ENCODE peak calls at places on chromosomes 5 and 9, in eight cellular contexts. R, C, F, W, Y, T, D and J are unnamed samples.

GRCh38 chr9:95876595-95876994 is 1.1 kb downstream of the ERCC6L2 start:
- DNase-seq in Y (no peak), R (no peak), T (no peak), D (no peak), F (no peak), W (no peak), C (no peak), J (no peak)

GRCh38 chr9:75739884-75740611 is 150.4 kb upstream of the PCSK5 start:
- DNase-seq in R (no peak), C (no peak), Y (no peak), T (no peak), D (no peak), W (no peak), F (no peak), J (no peak)

GRCh38 chr5:54443264-54443663 is 12.2 kb upstream of the HSPB3 start:
- DNase-seq in C (no peak), Y (no peak), W (peak), F (peak), R (no peak), D (no peak), T (no peak), J (no peak)

GRCh38 chr9:113654605-113655193 is 191.2 kb downstream of the RGS3 start:
- DNase-seq in W (peak), T (no peak), D (no peak), C (no peak), Y (no peak), R (no peak), F (no peak), J (no peak)

GRCh38 chr5:7592910-7593309 is 197.0 kb downstream of the ADCY2 start:
- DNase-seq in Y (no peak), R (no peak), D (peak), F (no peak), W (no peak), C (no peak), T (no peak), J (no peak)

GRCh38 chr5:129112295-129112694 is 17.7 kb downstream of the ISOC1 start:
- DNase-seq in C (no peak), D (no peak), R (no peak), F (no peak), T (no peak), Y (no peak), W (no peak), J (no peak)

GRCh38 chr9:81312346-81312745 is 377.0 kb downstream of the TLE1 start:
- DNase-seq in F (peak), C (no peak), W (peak), D (no peak), T (no peak), R (no peak), Y (no peak), J (no peak)

GRCh38 chr9:101148344-101148743 is 119.8 kb downstream of the PLPPR1 start:
- DNase-seq in C (no peak), F (no peak), R (no peak), T (peak), D (no peak), Y (no peak), W (no peak), J (no peak)

GRCh38 chr9:4750021-4750673 is 9.1 kb upstream of the AK3 start:
- DNase-seq in C (peak), D (no peak), T (no peak), F (peak), W (peak), R (no peak), Y (no peak), J (peak)

GRCh38 chr5:82150562-82150961 is 127.6 kb downstream of the RPS23 start:
- DNase-seq in T (no peak), R (no peak), C (no peak), Y (no peak), F (no peak), D (no peak), W (no peak), J (no peak)

GRCh38 chr5:10786835-10787234 is 25.8 kb upstream of the DAP start:
- DNase-seq in T (no peak), F (no peak), W (no peak), C (no peak), Y (no peak), R (no peak), D (no peak), J (no peak)

GRCh38 chr5:132183723-132184122 is 43.9 kb downstream of the P4HA2 start:
- DNase-seq in D (no peak), R (no peak), F (no peak), W (no peak), T (no peak), Y (no peak), C (peak), J (no peak)

GRCh38 chr9:128125575-128126354 is 1.8 kb downstream of the PTGES2 start:
- DNase-seq in Y (no peak), D (no peak), W (no peak), F (no peak), T (no peak), C (no peak), R (no peak), J (no peak)

GRCh38 chr5:168291281-168291960 is at the start of gene WWC1:
- DNase-seq in D (peak), Y (peak), R (no peak), W (no peak), T (no peak), F (peak), C (peak), J (peak)

GRCh38 chr5:32840606-32841005 is 129.5 kb downstream of the NPR3 start:
- DNase-seq in R (no peak), W (no peak), C (no peak), Y (no peak), T (no peak), F (no peak), D (no peak), J (no peak)

GRCh38 chr9:137318976-137319375 is 16.9 kb upstream of the NRARP start:
- DNase-seq in Y (no peak), W (no peak), D (no peak), T (no peak), R (no peak), C (no peak), F (no peak), J (peak)

GRCh38 chr5:172569862-172570558 is 71.1 kb upstream of the NEURL1B start:
- DNase-seq in T (no peak), W (no peak), C (no peak), D (no peak), Y (no peak), R (no peak), F (no peak), J (no peak)

GRCh38 chr5:180976518-180976917 is 12.1 kb upstream of the BTNL3 start:
- DNase-seq in F (no peak), D (no peak), W (no peak), Y (no peak), C (peak), T (no peak), R (no peak), J (no peak)

GRCh38 chr5:14250094-14250777 is 107.1 kb downstream of the TRIO start:
- DNase-seq in C (no peak), T (no peak), Y (no peak), W (no peak), D (no peak), R (no peak), F (no peak), J (peak)

GRCh38 chr5:147055304-147055826 is 176.8 kb upstream of the PPP2R2B start:
- DNase-seq in D (no peak), T (no peak), C (no peak), F (no peak), R (no peak), Y (no peak), W (no peak), J (no peak)

GRCh38 chr5:122816726-122817125 is 28.7 kb upstream of the SNX24 start:
- DNase-seq in C (no peak), T (no peak), D (no peak), Y (no peak), F (no peak), R (no peak), W (no peak), J (no peak)

GRCh38 chr9:18207735-18208134 is 266.2 kb upstream of the ADAMTSL1 start:
- DNase-seq in F (no peak), W (no peak), Y (no peak), D (no peak), T (no peak), R (no peak), C (no peak), J (no peak)

GRCh38 chr9:135222991-135223760 is 135.7 kb downstream of the OLFM1 start:
- DNase-seq in Y (no peak), F (no peak), D (no peak), C (no peak), R (no peak), W (no peak), T (no peak), J (peak)

GRCh38 chr9:93205045-93205768 is 21.3 kb downstream of the WNK2 start:
- DNase-seq in Y (no peak), R (no peak), C (no peak), W (no peak), T (no peak), F (no peak), D (no peak), J (no peak)

GRCh38 chr5:7382588-7382987 is 13.3 kb upstream of the ADCY2 start:
- DNase-seq in F (no peak), Y (no peak), C (no peak), R (no peak), D (no peak), W (no peak), T (no peak), J (no peak)

GRCh38 chr9:124799274-124800006 is 22.5 kb downstream of the OLFML2A start:
- DNase-seq in C (no peak), Y (no peak), T (no peak), R (no peak), D (no peak), W (no peak), F (no peak), J (no peak)

GRCh38 chr5:52988335-52989024 is 672 bp upstream of the ITGA2 start:
- DNase-seq in D (no peak), T (no peak), Y (no peak), C (no peak), R (no peak), W (peak), F (no peak), J (no peak)

GRCh38 chr5:16741007-16741406 is 124.2 kb upstream of the RETREG1 start:
- DNase-seq in D (no peak), Y (no peak), T (no peak), R (no peak), W (no peak), F (no peak), C (no peak), J (peak)

GRCh38 chr9:81268048-81268447 is 421.3 kb downstream of the TLE1 start:
- DNase-seq in T (no peak), W (peak), F (no peak), Y (no peak), D (no peak), R (no peak), C (peak), J (no peak)

GRCh38 chr5:158897444-158898160 is 202.1 kb downstream of the EBF1 start:
- DNase-seq in W (no peak), R (no peak), D (no peak), C (no peak), T (no peak), F (no peak), Y (no peak), J (no peak)

GRCh38 chr5:56766926-56767325 is 48.4 kb upstream of the MAP3K1 start:
- DNase-seq in W (no peak), F (no peak), R (no peak), D (no peak), Y (no peak), C (no peak), T (no peak), J (no peak)

GRCh38 chr9:33884856-33885701 is 68.1 kb downstream of the UBE2R2 start:
- DNase-seq in R (no peak), C (no peak), W (peak), T (no peak), F (no peak), Y (no peak), D (no peak), J (peak)

GRCh38 chr5:111404270-111404769 is 108.0 kb downstream of the STARD4 start:
- DNase-seq in C (no peak), F (no peak), W (peak), Y (no peak), R (no peak), T (no peak), D (no peak), J (no peak)

GRCh38 chr9:125995006-125995405 is 247.8 kb downstream of the PBX3 start:
- DNase-seq in R (no peak), Y (no peak), D (no peak), T (no peak), W (no peak), C (no peak), F (no peak), J (no peak)